ENCODE peak calls at places on chromosomes 16 and 17, in nine cellular contexts. One of them, this sample, is unnamed.

GRCh38 chr16:85338989-85339388 is 226.7 kb upstream of the CIBAR2 start:
- DNase-seq in Calu3: no peak
- DNase-seq in psoas muscle: no peak
- DNase-seq in stimulated activated CD4-positive, alpha-beta T cell treated with anti-CD3 and anti-CD28 coated beads, Interleukin-12 subunit alpha, Interleukin-12 subunit beta, amount 100 ng/mL, for 24 hours: no peak
- DNase-seq in RPMI8226: no peak
- DNase-seq in stimulated activated naive CD8-positive, alpha-beta T cell treated with anti-CD3 and anti-CD28 coated beads, Interleukin-15, Interleukin-2, amounts not matched to agents 100 U/mL and 50 U/mL, for 24 hours: no peak
- DNase-seq in GM18507: no peak
- DNase-seq in lung: no peak
- DNase-seq in chondrocyte: no peak
- DNase-seq in this sample: no peak

GRCh38 chr16:85366031-85366763 is 246.9 kb upstream of the GSE1 start:
- DNase-seq in Calu3: no peak
- DNase-seq in psoas muscle: no peak
- DNase-seq in stimulated activated CD4-positive, alpha-beta T cell treated with anti-CD3 and anti-CD28 coated beads, Interleukin-12 subunit alpha, Interleukin-12 subunit beta, amount 100 ng/mL, for 24 hours: no peak
- DNase-seq in RPMI8226: no peak
- DNase-seq in stimulated activated naive CD8-positive, alpha-beta T cell treated with anti-CD3 and anti-CD28 coated beads, Interleukin-15, Interleukin-2, amounts not matched to agents 100 U/mL and 50 U/mL, for 24 hours: no peak
- DNase-seq in GM18507: no peak
- DNase-seq in lung: no peak
- DNase-seq in chondrocyte: no peak
- DNase-seq in this sample: no peak

GRCh38 chr16:82108774-82109173 is 61.2 kb downstream of the MPHOSPH6 start:
- DNase-seq in Calu3: no peak
- DNase-seq in psoas muscle: no peak
- DNase-seq in stimulated activated CD4-positive, alpha-beta T cell treated with anti-CD3 and anti-CD28 coated beads, Interleukin-12 subunit alpha, Interleukin-12 subunit beta, amount 100 ng/mL, for 24 hours: no peak
- DNase-seq in RPMI8226: no peak
- DNase-seq in stimulated activated naive CD8-positive, alpha-beta T cell treated with anti-CD3 and anti-CD28 coated beads, Interleukin-15, Interleukin-2, amounts not matched to agents 100 U/mL and 50 U/mL, for 24 hours: no peak
- DNase-seq in GM18507: no peak
- DNase-seq in lung: no peak
- DNase-seq in chondrocyte: no peak
- DNase-seq in this sample: no peak

GRCh38 chr17:5194346-5194745 is 2.7 kb upstream of the ZNF594 start:
- DNase-seq in Calu3: no peak
- DNase-seq in psoas muscle: no peak
- DNase-seq in stimulated activated CD4-positive, alpha-beta T cell treated with anti-CD3 and anti-CD28 coated beads, Interleukin-12 subunit alpha, Interleukin-12 subunit beta, amount 100 ng/mL, for 24 hours: no peak
- DNase-seq in RPMI8226: no peak
- DNase-seq in stimulated activated naive CD8-positive, alpha-beta T cell treated with anti-CD3 and anti-CD28 coated beads, Interleukin-15, Interleukin-2, amounts not matched to agents 100 U/mL and 50 U/mL, for 24 hours: no peak
- DNase-seq in GM18507: no peak
- DNase-seq in lung: no peak
- DNase-seq in chondrocyte: no peak
- DNase-seq in this sample: no peak

GRCh38 chr17:56786989-56787482 is 46.7 kb downstream of the C17orf67 start:
- DNase-seq in Calu3: peak
- DNase-seq in psoas muscle: no peak
- DNase-seq in stimulated activated CD4-positive, alpha-beta T cell treated with anti-CD3 and anti-CD28 coated beads, Interleukin-12 subunit alpha, Interleukin-12 subunit beta, amount 100 ng/mL, for 24 hours: peak
- DNase-seq in RPMI8226: peak
- DNase-seq in stimulated activated naive CD8-positive, alpha-beta T cell treated with anti-CD3 and anti-CD28 coated beads, Interleukin-15, Interleukin-2, amounts not matched to agents 100 U/mL and 50 U/mL, for 24 hours: peak
- DNase-seq in GM18507: no peak
- DNase-seq in lung: no peak
- DNase-seq in chondrocyte: no peak
- DNase-seq in this sample: peak

GRCh38 chr16:30356401-30357084 is 1.4 kb upstream of the CD2BP2 start:
- DNase-seq in Calu3: no peak
- DNase-seq in psoas muscle: no peak
- DNase-seq in stimulated activated CD4-positive, alpha-beta T cell treated with anti-CD3 and anti-CD28 coated beads, Interleukin-12 subunit alpha, Interleukin-12 subunit beta, amount 100 ng/mL, for 24 hours: no peak
- DNase-seq in RPMI8226: peak
- DNase-seq in stimulated activated naive CD8-positive, alpha-beta T cell treated with anti-CD3 and anti-CD28 coated beads, Interleukin-15, Interleukin-2, amounts not matched to agents 100 U/mL and 50 U/mL, for 24 hours: no peak
- DNase-seq in GM18507: no peak
- DNase-seq in lung: no peak
- DNase-seq in chondrocyte: no peak
- DNase-seq in this sample: no peak

GRCh38 chr16:68370921-68371651 is 60.3 kb downstream of the PRMT7 start:
- DNase-seq in Calu3: no peak
- DNase-seq in psoas muscle: no peak
- DNase-seq in stimulated activated CD4-positive, alpha-beta T cell treated with anti-CD3 and anti-CD28 coated beads, Interleukin-12 subunit alpha, Interleukin-12 subunit beta, amount 100 ng/mL, for 24 hours: no peak
- DNase-seq in RPMI8226: no peak
- DNase-seq in stimulated activated naive CD8-positive, alpha-beta T cell treated with anti-CD3 and anti-CD28 coated beads, Interleukin-15, Interleukin-2, amounts not matched to agents 100 U/mL and 50 U/mL, for 24 hours: no peak
- DNase-seq in GM18507: no peak
- DNase-seq in lung: no peak
- DNase-seq in chondrocyte: peak
- DNase-seq in this sample: no peak

GRCh38 chr17:3447625-3448024 is 14.0 kb upstream of the OR1E2 start:
- DNase-seq in Calu3: no peak
- DNase-seq in psoas muscle: no peak
- DNase-seq in stimulated activated CD4-positive, alpha-beta T cell treated with anti-CD3 and anti-CD28 coated beads, Interleukin-12 subunit alpha, Interleukin-12 subunit beta, amount 100 ng/mL, for 24 hours: no peak
- DNase-seq in RPMI8226: no peak
- DNase-seq in stimulated activated naive CD8-positive, alpha-beta T cell treated with anti-CD3 and anti-CD28 coated beads, Interleukin-15, Interleukin-2, amounts not matched to agents 100 U/mL and 50 U/mL, for 24 hours: no peak
- DNase-seq in GM18507: no peak
- DNase-seq in lung: no peak
- DNase-seq in chondrocyte: no peak
- DNase-seq in this sample: no peak

GRCh38 chr17:80877095-80877828 is 114.4 kb upstream of the CHMP6 start:
- DNase-seq in Calu3: no peak
- DNase-seq in psoas muscle: no peak
- DNase-seq in stimulated activated CD4-positive, alpha-beta T cell treated with anti-CD3 and anti-CD28 coated beads, Interleukin-12 subunit alpha, Interleukin-12 subunit beta, amount 100 ng/mL, for 24 hours: peak
- DNase-seq in RPMI8226: no peak
- DNase-seq in stimulated activated naive CD8-positive, alpha-beta T cell treated with anti-CD3 and anti-CD28 coated beads, Interleukin-15, Interleukin-2, amounts not matched to agents 100 U/mL and 50 U/mL, for 24 hours: peak
- DNase-seq in GM18507: peak
- DNase-seq in lung: no peak
- DNase-seq in chondrocyte: peak
- DNase-seq in this sample: peak

GRCh38 chr17:836154-836553 is 54.0 kb downstream of the MRM3 start:
- DNase-seq in Calu3: no peak
- DNase-seq in psoas muscle: no peak
- DNase-seq in stimulated activated CD4-positive, alpha-beta T cell treated with anti-CD3 and anti-CD28 coated beads, Interleukin-12 subunit alpha, Interleukin-12 subunit beta, amount 100 ng/mL, for 24 hours: no peak
- DNase-seq in RPMI8226: no peak
- DNase-seq in stimulated activated naive CD8-positive, alpha-beta T cell treated with anti-CD3 and anti-CD28 coated beads, Interleukin-15, Interleukin-2, amounts not matched to agents 100 U/mL and 50 U/mL, for 24 hours: no peak
- DNase-seq in GM18507: no peak
- DNase-seq in lung: no peak
- DNase-seq in chondrocyte: no peak
- DNase-seq in this sample: no peak

GRCh38 chr16:11312718-11313492 is 31.8 kb upstream of the PRM1 start:
- DNase-seq in Calu3: peak
- DNase-seq in psoas muscle: no peak
- DNase-seq in stimulated activated CD4-positive, alpha-beta T cell treated with anti-CD3 and anti-CD28 coated beads, Interleukin-12 subunit alpha, Interleukin-12 subunit beta, amount 100 ng/mL, for 24 hours: no peak
- DNase-seq in RPMI8226: peak
- DNase-seq in stimulated activated naive CD8-positive, alpha-beta T cell treated with anti-CD3 and anti-CD28 coated beads, Interleukin-15, Interleukin-2, amounts not matched to agents 100 U/mL and 50 U/mL, for 24 hours: no peak
- DNase-seq in GM18507: no peak
- DNase-seq in lung: peak
- DNase-seq in chondrocyte: no peak
- DNase-seq in this sample: no peak

GRCh38 chr16:72905581-72905980 is 142.3 kb downstream of the ZFHX3 start:
- DNase-seq in Calu3: no peak
- DNase-seq in psoas muscle: no peak
- DNase-seq in stimulated activated CD4-positive, alpha-beta T cell treated with anti-CD3 and anti-CD28 coated beads, Interleukin-12 subunit alpha, Interleukin-12 subunit beta, amount 100 ng/mL, for 24 hours: no peak
- DNase-seq in RPMI8226: no peak
- DNase-seq in stimulated activated naive CD8-positive, alpha-beta T cell treated with anti-CD3 and anti-CD28 coated beads, Interleukin-15, Interleukin-2, amounts not matched to agents 100 U/mL and 50 U/mL, for 24 hours: no peak
- DNase-seq in GM18507: no peak
- DNase-seq in lung: no peak
- DNase-seq in chondrocyte: no peak
- DNase-seq in this sample: no peak

GRCh38 chr16:89586853-89587252 is 11.3 kb downstream of the CPNE7 start:
- DNase-seq in Calu3: no peak
- DNase-seq in psoas muscle: no peak
- DNase-seq in stimulated activated CD4-positive, alpha-beta T cell treated with anti-CD3 and anti-CD28 coated beads, Interleukin-12 subunit alpha, Interleukin-12 subunit beta, amount 100 ng/mL, for 24 hours: no peak
- DNase-seq in RPMI8226: no peak
- DNase-seq in stimulated activated naive CD8-positive, alpha-beta T cell treated with anti-CD3 and anti-CD28 coated beads, Interleukin-15, Interleukin-2, amounts not matched to agents 100 U/mL and 50 U/mL, for 24 hours: no peak
- DNase-seq in GM18507: no peak
- DNase-seq in lung: no peak
- DNase-seq in chondrocyte: no peak
- DNase-seq in this sample: no peak

GRCh38 chr17:39626671-39627169 is at the start of gene PPP1R1B:
- DNase-seq in Calu3: no peak
- DNase-seq in psoas muscle: no peak
- DNase-seq in stimulated activated CD4-positive, alpha-beta T cell treated with anti-CD3 and anti-CD28 coated beads, Interleukin-12 subunit alpha, Interleukin-12 subunit beta, amount 100 ng/mL, for 24 hours: no peak
- DNase-seq in RPMI8226: no peak
- DNase-seq in stimulated activated naive CD8-positive, alpha-beta T cell treated with anti-CD3 and anti-CD28 coated beads, Interleukin-15, Interleukin-2, amounts not matched to agents 100 U/mL and 50 U/mL, for 24 hours: no peak
- DNase-seq in GM18507: no peak
- DNase-seq in lung: no peak
- DNase-seq in chondrocyte: no peak
- DNase-seq in this sample: no peak

GRCh38 chr16:19886061-19886792 is 1.6 kb upstream of the GPRC5B start:
- DNase-seq in Calu3: peak
- DNase-seq in psoas muscle: peak
- DNase-seq in stimulated activated CD4-positive, alpha-beta T cell treated with anti-CD3 and anti-CD28 coated beads, Interleukin-12 subunit alpha, Interleukin-12 subunit beta, amount 100 ng/mL, for 24 hours: peak
- DNase-seq in RPMI8226: peak
- DNase-seq in stimulated activated naive CD8-positive, alpha-beta T cell treated with anti-CD3 and anti-CD28 coated beads, Interleukin-15, Interleukin-2, amounts not matched to agents 100 U/mL and 50 U/mL, for 24 hours: peak
- DNase-seq in GM18507: peak
- DNase-seq in lung: peak
- DNase-seq in chondrocyte: no peak
- DNase-seq in this sample: peak

GRCh38 chr16:3654249-3654991 is at the start of gene DNASE1:
- DNase-seq in Calu3: peak
- DNase-seq in psoas muscle: peak
- DNase-seq in stimulated activated CD4-positive, alpha-beta T cell treated with anti-CD3 and anti-CD28 coated beads, Interleukin-12 subunit alpha, Interleukin-12 subunit beta, amount 100 ng/mL, for 24 hours: no peak
- DNase-seq in RPMI8226: peak
- DNase-seq in stimulated activated naive CD8-positive, alpha-beta T cell treated with anti-CD3 and anti-CD28 coated beads, Interleukin-15, Interleukin-2, amounts not matched to agents 100 U/mL and 50 U/mL, for 24 hours: peak
- DNase-seq in GM18507: peak
- DNase-seq in lung: peak
- DNase-seq in chondrocyte: peak
- DNase-seq in this sample: peak

GRCh38 chr17:45225051-45225700 is 3.5 kb downstream of the FMNL1 start:
- DNase-seq in Calu3: no peak
- DNase-seq in psoas muscle: no peak
- DNase-seq in stimulated activated CD4-positive, alpha-beta T cell treated with anti-CD3 and anti-CD28 coated beads, Interleukin-12 subunit alpha, Interleukin-12 subunit beta, amount 100 ng/mL, for 24 hours: no peak
- DNase-seq in RPMI8226: peak
- DNase-seq in stimulated activated naive CD8-positive, alpha-beta T cell treated with anti-CD3 and anti-CD28 coated beads, Interleukin-15, Interleukin-2, amounts not matched to agents 100 U/mL and 50 U/mL, for 24 hours: peak
- DNase-seq in GM18507: no peak
- DNase-seq in lung: no peak
- DNase-seq in chondrocyte: no peak
- DNase-seq in this sample: no peak

GRCh38 chr16:55913717-55914116 is 38.5 kb upstream of the CES5A start:
- DNase-seq in Calu3: no peak
- DNase-seq in psoas muscle: no peak
- DNase-seq in stimulated activated CD4-positive, alpha-beta T cell treated with anti-CD3 and anti-CD28 coated beads, Interleukin-12 subunit alpha, Interleukin-12 subunit beta, amount 100 ng/mL, for 24 hours: no peak
- DNase-seq in RPMI8226: no peak
- DNase-seq in stimulated activated naive CD8-positive, alpha-beta T cell treated with anti-CD3 and anti-CD28 coated beads, Interleukin-15, Interleukin-2, amounts not matched to agents 100 U/mL and 50 U/mL, for 24 hours: no peak
- DNase-seq in GM18507: no peak
- DNase-seq in lung: no peak
- DNase-seq in chondrocyte: no peak
- DNase-seq in this sample: no peak

GRCh38 chr16:13919330-13919682 is 648 bp upstream of the ERCC4 start:
- DNase-seq in Calu3: peak
- DNase-seq in psoas muscle: no peak
- DNase-seq in stimulated activated CD4-positive, alpha-beta T cell treated with anti-CD3 and anti-CD28 coated beads, Interleukin-12 subunit alpha, Interleukin-12 subunit beta, amount 100 ng/mL, for 24 hours: no peak
- DNase-seq in RPMI8226: peak
- DNase-seq in stimulated activated naive CD8-positive, alpha-beta T cell treated with anti-CD3 and anti-CD28 coated beads, Interleukin-15, Interleukin-2, amounts not matched to agents 100 U/mL and 50 U/mL, for 24 hours: no peak
- DNase-seq in GM18507: peak
- DNase-seq in lung: no peak
- DNase-seq in chondrocyte: no peak
- DNase-seq in this sample: no peak

GRCh38 chr17:76695059-76695892 is 15.5 kb downstream of the MXRA7 start:
- DNase-seq in Calu3: no peak
- DNase-seq in psoas muscle: no peak
- DNase-seq in stimulated activated CD4-positive, alpha-beta T cell treated with anti-CD3 and anti-CD28 coated beads, Interleukin-12 subunit alpha, Interleukin-12 subunit beta, amount 100 ng/mL, for 24 hours: no peak
- DNase-seq in RPMI8226: peak
- DNase-seq in stimulated activated naive CD8-positive, alpha-beta T cell treated with anti-CD3 and anti-CD28 coated beads, Interleukin-15, Interleukin-2, amounts not matched to agents 100 U/mL and 50 U/mL, for 24 hours: no peak
- DNase-seq in GM18507: no peak
- DNase-seq in lung: no peak
- DNase-seq in chondrocyte: no peak
- DNase-seq in this sample: no peak

GRCh38 chr17:3916013-3916696 is at the start of gene P2RX1:
- DNase-seq in Calu3: no peak
- DNase-seq in psoas muscle: no peak
- DNase-seq in stimulated activated CD4-positive, alpha-beta T cell treated with anti-CD3 and anti-CD28 coated beads, Interleukin-12 subunit alpha, Interleukin-12 subunit beta, amount 100 ng/mL, for 24 hours: no peak
- DNase-seq in RPMI8226: peak
- DNase-seq in stimulated activated naive CD8-positive, alpha-beta T cell treated with anti-CD3 and anti-CD28 coated beads, Interleukin-15, Interleukin-2, amounts not matched to agents 100 U/mL and 50 U/mL, for 24 hours: peak
- DNase-seq in GM18507: no peak
- DNase-seq in lung: no peak
- DNase-seq in chondrocyte: no peak
- DNase-seq in this sample: no peak

GRCh38 chr16:30876867-30877266 is 17.0 kb downstream of the BCL7C start:
- DNase-seq in Calu3: no peak
- DNase-seq in psoas muscle: no peak
- DNase-seq in stimulated activated CD4-positive, alpha-beta T cell treated with anti-CD3 and anti-CD28 coated beads, Interleukin-12 subunit alpha, Interleukin-12 subunit beta, amount 100 ng/mL, for 24 hours: no peak
- DNase-seq in RPMI8226: no peak
- DNase-seq in stimulated activated naive CD8-positive, alpha-beta T cell treated with anti-CD3 and anti-CD28 coated beads, Interleukin-15, Interleukin-2, amounts not matched to agents 100 U/mL and 50 U/mL, for 24 hours: peak
- DNase-seq in GM18507: no peak
- DNase-seq in lung: no peak
- DNase-seq in chondrocyte: no peak
- DNase-seq in this sample: no peak

GRCh38 chr17:77163521-77164280 is 22.9 kb downstream of the SEC14L1 start:
- DNase-seq in Calu3: no peak
- DNase-seq in psoas muscle: no peak
- DNase-seq in stimulated activated CD4-positive, alpha-beta T cell treated with anti-CD3 and anti-CD28 coated beads, Interleukin-12 subunit alpha, Interleukin-12 subunit beta, amount 100 ng/mL, for 24 hours: no peak
- DNase-seq in RPMI8226: no peak
- DNase-seq in stimulated activated naive CD8-positive, alpha-beta T cell treated with anti-CD3 and anti-CD28 coated beads, Interleukin-15, Interleukin-2, amounts not matched to agents 100 U/mL and 50 U/mL, for 24 hours: no peak
- DNase-seq in GM18507: no peak
- DNase-seq in lung: no peak
- DNase-seq in chondrocyte: no peak
- DNase-seq in this sample: no peak

GRCh38 chr16:67164599-67165061 is at the start of gene HSF4:
- DNase-seq in Calu3: no peak
- DNase-seq in psoas muscle: peak
- DNase-seq in stimulated activated CD4-positive, alpha-beta T cell treated with anti-CD3 and anti-CD28 coated beads, Interleukin-12 subunit alpha, Interleukin-12 subunit beta, amount 100 ng/mL, for 24 hours: no peak
- DNase-seq in RPMI8226: peak
- DNase-seq in stimulated activated naive CD8-positive, alpha-beta T cell treated with anti-CD3 and anti-CD28 coated beads, Interleukin-15, Interleukin-2, amounts not matched to agents 100 U/mL and 50 U/mL, for 24 hours: no peak
- DNase-seq in GM18507: no peak
- DNase-seq in lung: peak
- DNase-seq in chondrocyte: no peak
- DNase-seq in this sample: no peak

GRCh38 chr17:63925615-63926014 is 6.5 kb downstream of the CD79B start:
- DNase-seq in Calu3: no peak
- DNase-seq in psoas muscle: no peak
- DNase-seq in stimulated activated CD4-positive, alpha-beta T cell treated with anti-CD3 and anti-CD28 coated beads, Interleukin-12 subunit alpha, Interleukin-12 subunit beta, amount 100 ng/mL, for 24 hours: no peak
- DNase-seq in RPMI8226: no peak
- DNase-seq in stimulated activated naive CD8-positive, alpha-beta T cell treated with anti-CD3 and anti-CD28 coated beads, Interleukin-15, Interleukin-2, amounts not matched to agents 100 U/mL and 50 U/mL, for 24 hours: no peak
- DNase-seq in GM18507: no peak
- DNase-seq in lung: no peak
- DNase-seq in chondrocyte: peak
- DNase-seq in this sample: no peak

GRCh38 chr17:17171991-17172939 is 33.9 kb downstream of the PLD6 start:
- DNase-seq in Calu3: no peak
- DNase-seq in psoas muscle: peak
- DNase-seq in stimulated activated CD4-positive, alpha-beta T cell treated with anti-CD3 and anti-CD28 coated beads, Interleukin-12 subunit alpha, Interleukin-12 subunit beta, amount 100 ng/mL, for 24 hours: no peak
- DNase-seq in RPMI8226: no peak
- DNase-seq in stimulated activated naive CD8-positive, alpha-beta T cell treated with anti-CD3 and anti-CD28 coated beads, Interleukin-15, Interleukin-2, amounts not matched to agents 100 U/mL and 50 U/mL, for 24 hours: no peak
- DNase-seq in GM18507: no peak
- DNase-seq in lung: no peak
- DNase-seq in chondrocyte: no peak
- DNase-seq in this sample: no peak

GRCh38 chr17:42016411-42016831 is 818 bp downstream of the DNAJC7 start:
- DNase-seq in Calu3: no peak
- DNase-seq in psoas muscle: no peak
- DNase-seq in stimulated activated CD4-positive, alpha-beta T cell treated with anti-CD3 and anti-CD28 coated beads, Interleukin-12 subunit alpha, Interleukin-12 subunit beta, amount 100 ng/mL, for 24 hours: no peak
- DNase-seq in RPMI8226: peak
- DNase-seq in stimulated activated naive CD8-positive, alpha-beta T cell treated with anti-CD3 and anti-CD28 coated beads, Interleukin-15, Interleukin-2, amounts not matched to agents 100 U/mL and 50 U/mL, for 24 hours: peak
- DNase-seq in GM18507: no peak
- DNase-seq in lung: no peak
- DNase-seq in chondrocyte: no peak
- DNase-seq in this sample: no peak

GRCh38 chr16:4206680-4207079 is 35.2 kb downstream of the SRL start:
- DNase-seq in Calu3: no peak
- DNase-seq in psoas muscle: no peak
- DNase-seq in stimulated activated CD4-positive, alpha-beta T cell treated with anti-CD3 and anti-CD28 coated beads, Interleukin-12 subunit alpha, Interleukin-12 subunit beta, amount 100 ng/mL, for 24 hours: no peak
- DNase-seq in RPMI8226: no peak
- DNase-seq in stimulated activated naive CD8-positive, alpha-beta T cell treated with anti-CD3 and anti-CD28 coated beads, Interleukin-15, Interleukin-2, amounts not matched to agents 100 U/mL and 50 U/mL, for 24 hours: no peak
- DNase-seq in GM18507: no peak
- DNase-seq in lung: no peak
- DNase-seq in chondrocyte: no peak
- DNase-seq in this sample: no peak

GRCh38 chr17:73151888-73152633 is 12.7 kb upstream of the SSTR2 start:
- DNase-seq in Calu3: no peak
- DNase-seq in psoas muscle: no peak
- DNase-seq in stimulated activated CD4-positive, alpha-beta T cell treated with anti-CD3 and anti-CD28 coated beads, Interleukin-12 subunit alpha, Interleukin-12 subunit beta, amount 100 ng/mL, for 24 hours: no peak
- DNase-seq in RPMI8226: no peak
- DNase-seq in stimulated activated naive CD8-positive, alpha-beta T cell treated with anti-CD3 and anti-CD28 coated beads, Interleukin-15, Interleukin-2, amounts not matched to agents 100 U/mL and 50 U/mL, for 24 hours: no peak
- DNase-seq in GM18507: no peak
- DNase-seq in lung: no peak
- DNase-seq in chondrocyte: no peak
- DNase-seq in this sample: no peak

GRCh38 chr16:65318590-65319267 is 196.9 kb upstream of the CDH11 start:
- DNase-seq in Calu3: no peak
- DNase-seq in psoas muscle: no peak
- DNase-seq in stimulated activated CD4-positive, alpha-beta T cell treated with anti-CD3 and anti-CD28 coated beads, Interleukin-12 subunit alpha, Interleukin-12 subunit beta, amount 100 ng/mL, for 24 hours: no peak
- DNase-seq in RPMI8226: no peak
- DNase-seq in stimulated activated naive CD8-positive, alpha-beta T cell treated with anti-CD3 and anti-CD28 coated beads, Interleukin-15, Interleukin-2, amounts not matched to agents 100 U/mL and 50 U/mL, for 24 hours: no peak
- DNase-seq in GM18507: no peak
- DNase-seq in lung: no peak
- DNase-seq in chondrocyte: no peak
- DNase-seq in this sample: no peak

GRCh38 chr17:46771601-46772012 is 46.9 kb downstream of the WNT3 start:
- DNase-seq in Calu3: peak
- DNase-seq in psoas muscle: no peak
- DNase-seq in stimulated activated CD4-positive, alpha-beta T cell treated with anti-CD3 and anti-CD28 coated beads, Interleukin-12 subunit alpha, Interleukin-12 subunit beta, amount 100 ng/mL, for 24 hours: no peak
- DNase-seq in RPMI8226: peak
- DNase-seq in stimulated activated naive CD8-positive, alpha-beta T cell treated with anti-CD3 and anti-CD28 coated beads, Interleukin-15, Interleukin-2, amounts not matched to agents 100 U/mL and 50 U/mL, for 24 hours: peak
- DNase-seq in GM18507: peak
- DNase-seq in lung: no peak
- DNase-seq in chondrocyte: no peak
- DNase-seq in this sample: no peak

This sample was measured in GM12864.